ENCODE peak calls at places on chromosomes 4 and X, in six cellular contexts. One of them, this sample, is unnamed.

GRCh38 chr4:64738240-64738639 is 329.0 kb upstream of the TECRL start:
- DNase-seq in cerebellum: no peak
- DNase-seq in germinal center: no peak
- DNase-seq in GM12865: no peak
- DNase-seq in MM.1S: no peak
- DNase-seq in D341Med: no peak
- DNase-seq in this sample: no peak

GRCh38 chr4:155539746-155540145 is 126.9 kb upstream of the GUCY1A1 start:
- DNase-seq in cerebellum: no peak
- DNase-seq in germinal center: no peak
- DNase-seq in GM12865: no peak
- DNase-seq in MM.1S: no peak
- DNase-seq in D341Med: no peak
- DNase-seq in this sample: no peak

GRCh38 chrX:68084765-68085164 is 348.5 kb downstream of the OPHN1 start:
- DNase-seq in cerebellum: no peak
- DNase-seq in germinal center: no peak
- DNase-seq in GM12865: no peak
- DNase-seq in MM.1S: no peak
- DNase-seq in D341Med: no peak
- DNase-seq in this sample: no peak

GRCh38 chr4:56619160-56619559 is 61.9 kb downstream of the HOPX start:
- DNase-seq in cerebellum: no peak
- DNase-seq in germinal center: no peak
- DNase-seq in GM12865: peak; percentile 34
- DNase-seq in MM.1S: peak; percentile 79
- DNase-seq in D341Med: no peak
- DNase-seq in this sample: peak; percentile 21

GRCh38 chr4:123564758-123565346 is 168.3 kb downstream of the SPRY1 start:
- DNase-seq in cerebellum: no peak
- DNase-seq in germinal center: peak; percentile 68
- DNase-seq in GM12865: peak; percentile 85
- DNase-seq in MM.1S: peak; percentile 86
- DNase-seq in D341Med: peak; percentile 79
- DNase-seq in this sample: peak; percentile 79

GRCh38 chrX:133989993-133990392 is 4.6 kb upstream of the GPC3 start:
- DNase-seq in cerebellum: no peak
- DNase-seq in germinal center: no peak
- DNase-seq in GM12865: no peak
- DNase-seq in MM.1S: no peak
- DNase-seq in D341Med: no peak
- DNase-seq in this sample: no peak

GRCh38 chr4:155543126-155543765 is 123.4 kb upstream of the GUCY1A1 start:
- DNase-seq in cerebellum: no peak
- DNase-seq in germinal center: no peak
- DNase-seq in GM12865: peak; percentile 45
- DNase-seq in MM.1S: no peak
- DNase-seq in D341Med: no peak
- DNase-seq in this sample: no peak

GRCh38 chr4:4385729-4386295 is 1.1 kb upstream of the NSG1 start:
- DNase-seq in cerebellum: no peak
- DNase-seq in germinal center: no peak
- DNase-seq in GM12865: no peak
- DNase-seq in MM.1S: no peak
- DNase-seq in D341Med: no peak
- DNase-seq in this sample: no peak

GRCh38 chr4:150746156-150746555 is 164.2 kb downstream of the MAB21L2 start:
- DNase-seq in cerebellum: no peak
- DNase-seq in germinal center: no peak
- DNase-seq in GM12865: no peak
- DNase-seq in MM.1S: no peak
- DNase-seq in D341Med: no peak
- DNase-seq in this sample: no peak

GRCh38 chrX:56113785-56114436 is 118.2 kb upstream of the KLF8 start:
- DNase-seq in cerebellum: no peak
- DNase-seq in germinal center: no peak
- DNase-seq in GM12865: no peak
- DNase-seq in MM.1S: no peak
- DNase-seq in D341Med: no peak
- DNase-seq in this sample: no peak

GRCh38 chr4:176845636-176846035 is 52.9 kb upstream of the VEGFC start:
- DNase-seq in cerebellum: no peak
- DNase-seq in germinal center: no peak
- DNase-seq in GM12865: no peak
- DNase-seq in MM.1S: no peak
- DNase-seq in D341Med: no peak
- DNase-seq in this sample: no peak

GRCh38 chr4:131441004-131441688 is 1707.9 kb upstream of the PCDH10 start:
- DNase-seq in cerebellum: no peak
- DNase-seq in germinal center: no peak
- DNase-seq in GM12865: no peak
- DNase-seq in MM.1S: no peak
- DNase-seq in D341Med: no peak
- DNase-seq in this sample: no peak